ENCODE peak calls at places on chromosomes 7 and 10, in ten cellular contexts. B is endothelial cell; V is stimulated activated CD8-positive, alpha-beta memory T cell treated with anti-CD3 and anti-CD28 coated beads, Interleukin-7, amount 100 ng/mL, for 1 hour; P is effector memory CD4-positive, alpha-beta T cell; S is adipocyte; Q is GM12892; J is IMR-90; U is GF-D8; X is lung microvascular endothelial cell; G is retina. N is an unnamed sample.

GRCh38 chr7:30886608-30887011 is 25.0 kb upstream of the AQP1 start:
- DNase-seq in B (no peak), V (no peak), P (no peak), S (peak), Q (no peak), J (no peak), U (no peak), X (peak), G (no peak), N (no peak)

GRCh38 chr7:77651544-77652162 is 44.6 kb upstream of the RSBN1L start:
- DNase-seq in B (peak), V (no peak), P (no peak), S (peak), Q (peak), J (peak), U (no peak), X (peak), G (peak), N (no peak)

GRCh38 chr10:23980054-23980453 is 228.9 kb upstream of the KIAA1217 start:
- DNase-seq in B (no peak), V (no peak), P (no peak), S (no peak), Q (no peak), J (no peak), U (no peak), X (no peak), G (peak), N (no peak)

GRCh38 chr7:70710011-70710480 is 421.9 kb upstream of the GALNT17 start:
- DNase-seq in B (no peak), V (no peak), P (no peak), S (peak), Q (no peak), J (peak), U (no peak), X (no peak), G (no peak), N (no peak)

GRCh38 chr7:29464693-29465092 is 98.9 kb upstream of the PRR15 start:
- DNase-seq in B (no peak), V (no peak), P (no peak), S (no peak), Q (no peak), J (no peak), U (no peak), X (no peak), G (no peak), N (no peak)

GRCh38 chr10:34438741-34439140 is 376.4 kb downstream of the PARD3 start:
- DNase-seq in B (no peak), V (no peak), P (no peak), S (no peak), Q (no peak), J (no peak), U (no peak), X (no peak), G (no peak), N (no peak)

GRCh38 chr10:93746844-93747284 is 10.9 kb upstream of the LGI1 start:
- DNase-seq in B (peak), V (no peak), P (no peak), S (peak), Q (no peak), J (peak), U (no peak), X (no peak), G (no peak), N (peak)

GRCh38 chr7:584122-584465 is 64.4 kb upstream of the PDGFA start:
- DNase-seq in B (no peak), V (peak), P (peak), S (no peak), Q (no peak), J (no peak), U (no peak), X (no peak), G (no peak), N (no peak)

GRCh38 chr7:104341545-104341944 is 13.1 kb downstream of the LHFPL3 start:
- DNase-seq in B (peak), V (no peak), P (no peak), S (no peak), Q (no peak), J (no peak), U (no peak), X (peak), G (peak), N (no peak)

GRCh38 chr7:30352169-30352568 is 67.8 kb downstream of the ZNRF2 start:
- DNase-seq in B (no peak), V (no peak), P (no peak), S (no peak), Q (no peak), J (no peak), U (peak), X (no peak), G (no peak), N (no peak)

GRCh38 chr7:55522268-55522902 is 49.9 kb downstream of the VOPP1 start:
- DNase-seq in B (no peak), V (no peak), P (no peak), S (no peak), Q (no peak), J (no peak), U (no peak), X (no peak), G (no peak), N (no peak)

GRCh38 chr7:388961-389701 is 99.2 kb downstream of the FOXL3 start:
- DNase-seq in B (no peak), V (no peak), P (no peak), S (no peak), Q (no peak), J (no peak), U (no peak), X (no peak), G (no peak), N (peak)

GRCh38 chr7:28029036-28029435 is 151.6 kb downstream of the JAZF1 start:
- DNase-seq in B (no peak), V (no peak), P (no peak), S (peak), Q (no peak), J (peak), U (no peak), X (no peak), G (no peak), N (no peak)

GRCh38 chr7:116341222-116341907 is 131.0 kb downstream of the TES start:
- DNase-seq in B (no peak), V (no peak), P (no peak), S (no peak), Q (no peak), J (no peak), U (no peak), X (peak), G (no peak), N (no peak)

GRCh38 chr10:97687785-97688781 is 1.0 kb upstream of the AVPI1 start:
- DNase-seq in B (no peak), V (no peak), P (no peak), S (peak), Q (no peak), J (peak), U (peak), X (no peak), G (no peak), N (no peak)

GRCh38 chr10:69180525-69181204 is 631 bp downstream of the SUPV3L1 start:
- DNase-seq in B (no peak), V (peak), P (no peak), S (peak), Q (no peak), J (peak), U (peak), X (peak), G (no peak), N (no peak)

GRCh38 chr7:136389933-136390332 is 412.8 kb upstream of the MTPN start:
- DNase-seq in B (no peak), V (no peak), P (no peak), S (no peak), Q (no peak), J (no peak), U (no peak), X (no peak), G (no peak), N (no peak)

GRCh38 chr10:3763035-3763456 is 22.0 kb downstream of the KLF6 start:
- DNase-seq in B (no peak), V (no peak), P (peak), S (no peak), Q (no peak), J (peak), U (no peak), X (no peak), G (no peak), N (no peak)

GRCh38 chr7:157825325-157825724 is 488.5 kb downstream of the DNAJB6 start:
- DNase-seq in B (no peak), V (no peak), P (no peak), S (no peak), Q (no peak), J (no peak), U (no peak), X (no peak), G (no peak), N (no peak)

GRCh38 chr7:101817930-101818698 is 688 bp downstream of the CUX1 start:
- DNase-seq in B (no peak), V (no peak), P (no peak), S (peak), Q (no peak), J (peak), U (peak), X (no peak), G (no peak), N (no peak)

GRCh38 chr7:69790915-69791473 is 192.7 kb downstream of the AUTS2 start:
- DNase-seq in B (no peak), V (no peak), P (no peak), S (no peak), Q (no peak), J (no peak), U (no peak), X (no peak), G (peak), N (no peak)

GRCh38 chr7:2471396-2471795 is 4.8 kb downstream of the GRIFIN start:
- DNase-seq in B (peak), V (no peak), P (no peak), S (no peak), Q (no peak), J (peak), U (no peak), X (peak), G (no peak), N (peak)

GRCh38 chr10:88500656-88501055 is 82.5 kb downstream of the RNLS start:
- DNase-seq in B (no peak), V (no peak), P (no peak), S (peak), Q (no peak), J (peak), U (no peak), X (no peak), G (no peak), N (no peak)

GRCh38 chr7:130228840-130229239 is 21.2 kb downstream of the SSMEM1 start:
- DNase-seq in B (no peak), V (no peak), P (no peak), S (no peak), Q (no peak), J (no peak), U (no peak), X (no peak), G (peak), N (no peak)

GRCh38 chr10:43855667-43856210 is 207.1 kb upstream of the ZNF32 start:
- DNase-seq in B (no peak), V (no peak), P (no peak), S (no peak), Q (no peak), J (no peak), U (no peak), X (no peak), G (no peak), N (no peak)